ENCODE peak calls at places on chromosomes 2 and 18, in ten cellular contexts. L, X, W, E, B, U, V, H, N and D are unnamed samples.

GRCh38 chr2:129253461-129253812 is 726.0 kb upstream of the RAB6C start:
- DNase-seq in E (no peak), L (peak; percentile 32), H (no peak), W (peak; percentile 46), U (no peak), V (no peak), B (no peak), X (no peak), N (peak; percentile 10), D (no peak)

GRCh38 chr18:61702007-61702406 is 190.8 kb downstream of the RNF152 start:
- DNase-seq in B (no peak), N (no peak), V (no peak), X (peak; percentile 24), W (no peak), L (no peak), H (no peak), E (peak; percentile 5), U (no peak), D (no peak)

GRCh38 chr2:231726276-231726675 is 18.0 kb downstream of the PTMA start:
- DNase-seq in N (no peak), B (no peak), W (no peak), U (no peak), V (no peak), H (no peak), L (no peak), E (no peak), X (no peak), D (no peak)

GRCh38 chr2:237459741-237460174 is 27.3 kb upstream of the MLPH start:
- DNase-seq in V (peak; percentile 47), X (peak; percentile 73), N (no peak), L (peak; percentile 15), H (no peak), U (peak; percentile 6), E (peak; percentile 53), W (no peak), B (no peak), D (no peak)

GRCh38 chr2:47784349-47784851 is 1.5 kb downstream of the MSH6 start:
- DNase-seq in U (peak; percentile 40), V (no peak), L (no peak), H (no peak), X (no peak), W (no peak), N (no peak), B (no peak), E (no peak), D (no peak)

GRCh38 chr2:179017958-179018357 is 32.0 kb downstream of the CCDC141 start:
- DNase-seq in E (no peak), N (peak; percentile 83), B (no peak), L (no peak), V (no peak), H (no peak), U (no peak), X (no peak), W (no peak), D (no peak)

GRCh38 chr2:212940816-212941215 is 210.6 kb downstream of the IKZF2 start:
- DNase-seq in E (peak; percentile 81), H (no peak), U (peak; percentile 95), L (peak; percentile 94), X (no peak), V (no peak), N (no peak), B (peak; percentile 28), W (no peak), D (no peak)

GRCh38 chr2:74768401-74768914 is 65.5 kb upstream of the HK2 start:
- DNase-seq in W (no peak), L (no peak), B (no peak), H (no peak), N (no peak), U (no peak), V (no peak), X (peak; percentile 37), E (no peak), D (no peak)

GRCh38 chr2:628651-629050 is 48.6 kb downstream of the TMEM18 start:
- DNase-seq in L (no peak), B (no peak), N (no peak), X (no peak), H (no peak), E (peak; percentile 53), U (no peak), W (no peak), V (no peak), D (no peak)

GRCh38 chr2:207073791-207074678 is 91.7 kb downstream of the KLF7 start:
- DNase-seq in W (peak; percentile 84), V (no peak), L (no peak), N (no peak), X (no peak), H (no peak), E (no peak), U (no peak), B (no peak), D (peak; percentile 24)

GRCh38 chr2:26801342-26801741 is 15.5 kb downstream of the CENPA start:
- DNase-seq in X (no peak), N (no peak), B (no peak), H (no peak), W (no peak), E (no peak), U (no peak), L (no peak), V (no peak), D (no peak)

GRCh38 chr2:63614983-63615945 is 26.5 kb downstream of the MDH1 start:
- DNase-seq in L (no peak), N (no peak), U (no peak), V (no peak), W (no peak), X (peak; percentile 13), E (peak; percentile 53), H (no peak), B (no peak), D (no peak)

GRCh38 chr18:69992776-69993175 is 45.1 kb upstream of the CD226 start:
- DNase-seq in H (no peak), V (no peak), U (no peak), W (peak; percentile 36), L (no peak), N (no peak), X (no peak), E (peak; percentile 53), B (no peak), D (no peak)

GRCh38 chr2:29920631-29921559 is 491 bp downstream of the ALK start:
- DNase-seq in B (peak; percentile 35), U (no peak), W (no peak), N (no peak), V (no peak), L (no peak), H (no peak), E (no peak), X (no peak), D (peak; percentile 19)

GRCh38 chr18:43534511-43534910 is 257.2 kb upstream of the SYT4 start:
- DNase-seq in W (no peak), B (no peak), E (peak; percentile 56), V (no peak), N (no peak), L (no peak), X (no peak), U (no peak), H (no peak), D (no peak)

GRCh38 chr2:159710601-159711180 is 1.6 kb upstream of the MARCHF7 start:
- DNase-seq in L (no peak), X (no peak), U (no peak), B (no peak), N (peak; percentile 38), V (no peak), W (peak; percentile 48), H (no peak), E (no peak), D (no peak)

GRCh38 chr2:136572335-136572734 is 193.0 kb upstream of the THSD7B start:
- DNase-seq in N (no peak), W (no peak), L (no peak), B (no peak), U (no peak), H (no peak), E (no peak), X (no peak), V (no peak), D (no peak)

GRCh38 chr2:188785515-188785914 is 188.7 kb upstream of the COL3A1 start:
- DNase-seq in X (no peak), H (no peak), B (no peak), U (no peak), L (no peak), V (no peak), E (no peak), N (no peak), W (no peak), D (no peak)

GRCh38 chr2:151771599-151772358 is 37.5 kb upstream of the NEB start:
- DNase-seq in X (peak; percentile 83), L (no peak), U (no peak), W (peak; percentile 46), H (peak; percentile 52), E (no peak), V (no peak), N (peak; percentile 91), B (no peak), D (peak; percentile 83)

GRCh38 chr2:11406492-11407381 is 59.2 kb downstream of the E2F6 start:
- DNase-seq in W (no peak), X (peak; percentile 79), U (no peak), E (peak; percentile 31), N (no peak), V (peak; percentile 24), L (peak; percentile 49), B (no peak), H (no peak), D (no peak)

GRCh38 chr2:229150317-229150716 is 120.8 kb downstream of the PID1 start:
- DNase-seq in E (no peak), X (no peak), H (no peak), V (no peak), L (no peak), U (no peak), N (no peak), B (no peak), W (no peak), D (no peak)

GRCh38 chr2:74646201-74646600 is 1.9 kb downstream of the M1AP start:
- DNase-seq in B (no peak), V (no peak), U (peak; percentile 11), H (no peak), W (peak; percentile 32), X (no peak), E (no peak), N (no peak), L (no peak), D (no peak)

GRCh38 chr2:221502270-221502973 is 69.7 kb downstream of the EPHA4 start:
- DNase-seq in W (no peak), E (no peak), X (no peak), H (no peak), U (no peak), N (no peak), V (peak; percentile 49), B (no peak), L (no peak), D (no peak)

GRCh38 chr2:138515084-138515483 is 13.5 kb downstream of the SPOPL start:
- DNase-seq in E (no peak), L (no peak), H (no peak), W (no peak), V (no peak), B (no peak), N (peak; percentile 77), U (no peak), X (no peak), D (no peak)

GRCh38 chr2:64650722-64651338 is 2.9 kb downstream of the SERTAD2 start:
- DNase-seq in X (no peak), W (no peak), E (no peak), N (no peak), B (no peak), H (no peak), V (no peak), L (peak; percentile 79), U (no peak), D (no peak)

GRCh38 chr2:191612496-191612895 is 65.4 kb upstream of the NABP1 start:
- DNase-seq in X (peak; percentile 91), N (no peak), B (no peak), H (no peak), U (no peak), E (no peak), L (no peak), V (peak; percentile 97), W (no peak), D (no peak)

GRCh38 chr2:176085861-176086771 is 2.4 kb upstream of the EVX2 start:
- DNase-seq in V (peak; percentile 54), U (peak; percentile 29), N (no peak), E (no peak), B (no peak), W (peak; percentile 60), X (no peak), H (no peak), L (peak; percentile 36), D (no peak)

GRCh38 chr18:33676593-33676992 is 98.6 kb downstream of the ASXL3 start:
- DNase-seq in W (no peak), B (no peak), E (no peak), L (no peak), H (no peak), X (no peak), U (no peak), N (no peak), V (no peak), D (no peak)